ENCODE peak calls at places on chromosomes 12 and 14, in seven cellular contexts. V is tibial nerve, G is Panc1, F is A549, T is dorsolateral prefrontal cortex, A is AG09319, B is lower lobe of right lung. L is an unnamed sample.
A peak's percentile ranks its signal among the peaks of the same experiment; 100 is the strongest.

GRCh38 chr12:122944588-122944987 is 21.7 kb downstream of the ABCB9 start:
- DNase-seq in V (no peak), G (no peak), F (no peak), T (peak; percentile 74), A (no peak), B (no peak), L (peak; percentile 94)

GRCh38 chr14:54650331-54651017 is 83.5 kb downstream of the SAMD4A start:
- DNase-seq in V (peak; percentile 33), G (no peak), F (peak; percentile 21), T (no peak), A (no peak), B (peak; percentile 72), L (no peak)

GRCh38 chr14:92641306-92641705 is 107.1 kb downstream of the LGMN start:
- DNase-seq in V (no peak), G (no peak), F (no peak), T (no peak), A (no peak), B (no peak), L (no peak)

GRCh38 chr14:85576161-85576560 is 46.2 kb downstream of the FLRT2 start:
- DNase-seq in V (no peak), G (no peak), F (no peak), T (no peak), A (peak; percentile 44), B (no peak), L (no peak)

GRCh38 chr12:113232232-113232615 is 11.0 kb downstream of the TPCN1 start:
- DNase-seq in V (no peak), G (no peak), F (no peak), T (no peak), A (no peak), B (no peak), L (no peak)

GRCh38 chr12:58262796-58263195 is 321.4 kb downstream of the ATP23 start:
- DNase-seq in V (no peak), G (no peak), F (no peak), T (no peak), A (no peak), B (no peak), L (no peak)

GRCh38 chr14:64556526-64556925 is 6.8 kb downstream of the PPP1R36 start:
- DNase-seq in V (no peak), G (no peak), F (no peak), T (no peak), A (peak; percentile 54), B (no peak), L (no peak)

GRCh38 chr14:63752449-63753169 is 24.7 kb upstream of the SGPP1 start:
- DNase-seq in V (no peak), G (no peak), F (no peak), T (no peak), A (no peak), B (no peak), L (peak; percentile 76)

GRCh38 chr12:96237465-96238077 is 43.4 kb downstream of the ELK3 start:
- DNase-seq in V (no peak), G (peak; percentile 13), F (no peak), T (no peak), A (peak; percentile 84), B (no peak), L (peak; percentile 13)

GRCh38 chr14:93973607-93974006 is 2.8 kb downstream of the ASB2 start:
- DNase-seq in V (no peak), G (no peak), F (no peak), T (no peak), A (no peak), B (no peak), L (no peak)

GRCh38 chr14:31360919-31361662 is 59.3 kb downstream of the HEATR5A start:
- DNase-seq in V (no peak), G (peak; percentile 35), F (no peak), T (no peak), A (no peak), B (no peak), L (no peak)

GRCh38 chr14:60327447-60328331 is 78.7 kb downstream of the PPM1A start:
- DNase-seq in V (no peak), G (no peak), F (no peak), T (no peak), A (no peak), B (peak; percentile 56), L (peak; percentile 57)

GRCh38 chr12:124391340-124392261 is 96.7 kb downstream of the RFLNA start:
- DNase-seq in V (peak; percentile 63), G (no peak), F (no peak), T (no peak), A (no peak), B (peak; percentile 90), L (peak; percentile 39)

GRCh38 chr12:106704081-106704480 is 70.4 kb upstream of the RIC8B start:
- DNase-seq in V (no peak), G (no peak), F (no peak), T (no peak), A (no peak), B (no peak), L (no peak)

GRCh38 chr14:100554696-100555320 is 32.4 kb downstream of the BEGAIN start:
- DNase-seq in V (no peak), G (no peak), F (no peak), T (no peak), A (no peak), B (no peak), L (no peak)

GRCh38 chr12:105219261-105220018 is 16.5 kb downstream of the APPL2 start:
- DNase-seq in V (no peak), G (no peak), F (no peak), T (no peak), A (no peak), B (no peak), L (no peak)

GRCh38 chr12:117854339-117855012 is 114.3 kb downstream of the KSR2 start:
- DNase-seq in V (no peak), G (no peak), F (peak; percentile 55), T (peak; percentile 41), A (no peak), B (no peak), L (peak; percentile 83)

GRCh38 chr14:102509744-102510615 is at the start of gene ANKRD9:
- DNase-seq in V (peak; percentile 93), G (no peak), F (peak; percentile 92), T (peak; percentile 83), A (peak; percentile 84), B (peak; percentile 96), L (peak; percentile 96)

GRCh38 chr12:47073951-47074350 is 5.5 kb upstream of the PCED1B start:
- DNase-seq in V (no peak), G (no peak), F (no peak), T (no peak), A (no peak), B (no peak), L (no peak)

GRCh38 chr12:93719710-93720109 is 42.5 kb downstream of the CRADD start:
- DNase-seq in V (no peak), G (no peak), F (no peak), T (no peak), A (no peak), B (no peak), L (no peak)

GRCh38 chr14:27256805-27257204 is 659.0 kb upstream of the NOVA1 start:
- DNase-seq in V (no peak), G (no peak), F (no peak), T (no peak), A (no peak), B (no peak), L (no peak)

GRCh38 chr12:111699-112591 is 45.4 kb downstream of the IQSEC3 start:
- DNase-seq in V (no peak), G (no peak), F (no peak), T (no peak), A (no peak), B (no peak), L (no peak)

GRCh38 chr12:75706786-75707605 is 195.6 kb upstream of the KRR1 start:
- DNase-seq in V (no peak), G (no peak), F (no peak), T (no peak), A (no peak), B (no peak), L (no peak)

GRCh38 chr12:56346663-56347062 is 8.0 kb downstream of the IL23A start:
- DNase-seq in V (no peak), G (no peak), F (no peak), T (no peak), A (no peak), B (no peak), L (no peak)
- TF ChIP-seq CTCF in V (no peak), G (no peak), F (no peak), T (no peak), A (no peak), B (no peak), L (no peak)

DNA sequence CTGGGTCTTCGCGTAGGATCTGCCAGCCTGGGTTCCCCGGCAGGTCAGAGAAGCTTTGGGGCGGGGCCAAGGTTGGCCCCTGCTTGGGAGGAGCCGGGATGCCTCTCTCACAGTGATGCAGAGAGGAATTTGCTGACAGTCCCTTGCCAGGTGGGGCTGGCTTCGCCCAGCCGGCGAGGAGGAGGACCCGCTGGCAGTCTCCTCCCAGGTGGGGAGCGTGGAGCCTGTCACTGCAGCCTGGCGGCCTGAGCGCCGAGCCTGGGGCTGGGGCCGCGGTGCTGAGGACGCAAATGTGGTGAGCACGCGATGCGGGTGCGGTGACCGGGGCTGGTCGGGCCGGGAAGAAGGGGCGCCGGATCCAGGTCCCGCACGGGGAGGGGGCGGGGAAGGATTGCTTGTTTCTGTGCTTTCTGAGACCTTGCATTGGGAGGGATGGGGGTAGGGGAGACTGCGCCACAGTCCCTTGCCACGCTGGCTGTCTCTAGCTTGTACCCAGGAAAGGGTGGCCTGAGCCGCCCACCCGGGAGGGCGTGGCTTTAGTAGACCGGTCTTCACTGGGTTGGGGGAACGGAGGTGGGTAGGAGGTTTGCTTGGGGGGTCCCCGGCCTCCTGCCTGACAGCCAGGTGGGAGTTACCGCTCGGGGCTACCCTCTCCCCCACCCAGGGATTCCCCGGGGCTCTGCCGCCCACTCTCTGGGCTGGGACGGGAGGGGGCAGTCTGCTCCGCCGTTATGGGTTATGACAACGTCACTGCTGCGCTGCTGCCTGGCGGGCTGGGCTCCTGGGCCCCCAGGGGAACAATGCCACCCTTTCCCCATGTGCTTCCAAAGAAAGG is at the start of gene TMEM63C:
- DNase-seq in V (no peak), G (no peak), F (peak; percentile 78), T (no peak), A (no peak), B (no peak), L (peak; percentile 77)
- TF ChIP-seq CTCF in V (no peak), G (no peak), F (no peak), T (no peak), A (no peak), B (no peak), L (no peak)

DNA sequence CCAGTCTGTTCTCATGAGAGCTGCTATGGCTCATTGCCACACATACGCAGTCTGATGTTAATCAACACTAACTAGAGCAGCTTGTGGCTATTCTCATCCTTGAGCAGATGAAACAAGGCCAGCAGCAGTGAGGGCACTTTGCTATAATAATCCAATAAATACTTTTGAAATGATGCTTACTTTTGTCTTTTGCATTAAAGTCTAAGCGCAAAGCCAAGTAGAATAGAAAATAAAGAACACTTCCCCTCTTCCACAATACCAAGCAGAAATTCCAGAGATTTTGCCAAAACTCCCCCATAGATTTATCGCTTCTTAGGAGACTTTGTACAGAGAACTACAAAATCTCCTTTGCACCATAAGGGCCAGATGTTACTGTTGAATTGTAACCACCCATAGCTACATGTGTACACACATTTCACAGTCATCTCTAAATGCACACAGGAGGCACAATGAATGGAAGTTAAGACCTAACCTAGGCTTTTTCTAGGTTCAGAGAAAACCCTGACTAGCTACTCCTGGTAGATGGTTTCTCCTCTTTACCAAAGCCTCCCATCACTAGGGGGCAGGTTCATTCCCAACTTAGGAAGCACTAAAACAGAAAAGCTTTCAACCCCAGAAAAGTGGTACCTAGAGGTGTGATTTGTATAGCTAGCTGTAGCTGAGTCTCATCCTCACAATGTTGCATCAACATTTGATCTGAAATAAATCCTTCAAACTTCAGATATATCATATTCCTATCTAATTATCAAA is 119.3 kb downstream of the HMGA2 start:
- DNase-seq in V (no peak), G (no peak), F (no peak), T (no peak), A (no peak), B (no peak), L (no peak)
- TF ChIP-seq CTCF in V (no peak), G (peak; percentile 47), F (no peak), T (no peak), A (peak; percentile 17), B (no peak), L (no peak)

GRCh38 chr12:6367065-6367968 is 8.0 kb downstream of the SCNN1A start:
- DNase-seq in V (no peak), G (no peak), F (no peak), T (no peak), A (no peak), B (peak; percentile 44), L (no peak)
- TF ChIP-seq CTCF in V (no peak), G (no peak), F (no peak), T (no peak), A (peak; percentile 15), B (peak; percentile 39), L (no peak)